ENCODE peak calls at places on chromosomes 12 and 14, in six cellular contexts. M, W, K, F, C and Z are unnamed samples.

GRCh38 chr12:92608418-92609091 is 94.2 kb upstream of the PLEKHG7 start:
- DNase-seq in M (no peak), W (no peak), K (peak; percentile 59), F (peak; percentile 76), C (no peak), Z (no peak)

GRCh38 chr14:88505621-88506020 is 49.2 kb downstream of the PTPN21 start:
- DNase-seq in M (no peak), W (no peak), K (no peak), F (no peak), C (no peak), Z (no peak)

GRCh38 chr14:96191355-96191754 is 13.3 kb upstream of the BDKRB2 start:
- DNase-seq in M (no peak), W (no peak), K (no peak), F (no peak), C (no peak), Z (no peak)

GRCh38 chr12:83514372-83514771 is 827.7 kb downstream of the TMTC2 start:
- DNase-seq in M (no peak), W (no peak), K (no peak), F (no peak), C (no peak), Z (no peak)

GRCh38 chr12:103102225-103102744 is 144.8 kb downstream of the ASCL1 start:
- DNase-seq in M (no peak), W (no peak), K (no peak), F (no peak), C (no peak), Z (no peak)

GRCh38 chr12:41663487-41664258 is 475.6 kb downstream of the PDZRN4 start:
- DNase-seq in M (no peak), W (no peak), K (no peak), F (peak; percentile 39), C (no peak), Z (no peak)

GRCh38 chr12:48966177-48966890 is 5.2 kb downstream of the WNT10B start:
- DNase-seq in M (no peak), W (no peak), K (no peak), F (no peak), C (no peak), Z (peak; percentile 1)

GRCh38 chr12:51911788-51912711 is 4.7 kb downstream of the ACVRL1 start:
- DNase-seq in M (no peak), W (no peak), K (no peak), F (no peak), C (no peak), Z (peak; percentile 78)

GRCh38 chr12:14410841-14411569 is 45.5 kb downstream of the ATF7IP start:
- DNase-seq in M (no peak), W (no peak), K (no peak), F (no peak), C (no peak), Z (no peak)

GRCh38 chr12:90909069-90909676 is 45.8 kb downstream of the CCER1 start:
- DNase-seq in M (no peak), W (peak; percentile 1), K (peak; percentile 67), F (peak; percentile 59), C (no peak), Z (no peak)

GRCh38 chr14:22319526-22320352 is 269.3 kb downstream of the DAD1 start:
- DNase-seq in M (no peak), W (no peak), K (peak; percentile 85), F (peak; percentile 73), C (no peak), Z (no peak)

GRCh38 chr12:12079291-12079690 is 8.6 kb downstream of the BCL2L14 start:
- DNase-seq in M (no peak), W (no peak), K (no peak), F (no peak), C (no peak), Z (no peak)

GRCh38 chr12:19850341-19851065 is 411.2 kb downstream of the AEBP2 start:
- DNase-seq in M (no peak), W (no peak), K (no peak), F (no peak), C (no peak), Z (no peak)

GRCh38 chr14:93395227-93395626 is 35.5 kb upstream of the UNC79 start:
- DNase-seq in M (no peak), W (no peak), K (no peak), F (no peak), C (no peak), Z (no peak)

DNA sequence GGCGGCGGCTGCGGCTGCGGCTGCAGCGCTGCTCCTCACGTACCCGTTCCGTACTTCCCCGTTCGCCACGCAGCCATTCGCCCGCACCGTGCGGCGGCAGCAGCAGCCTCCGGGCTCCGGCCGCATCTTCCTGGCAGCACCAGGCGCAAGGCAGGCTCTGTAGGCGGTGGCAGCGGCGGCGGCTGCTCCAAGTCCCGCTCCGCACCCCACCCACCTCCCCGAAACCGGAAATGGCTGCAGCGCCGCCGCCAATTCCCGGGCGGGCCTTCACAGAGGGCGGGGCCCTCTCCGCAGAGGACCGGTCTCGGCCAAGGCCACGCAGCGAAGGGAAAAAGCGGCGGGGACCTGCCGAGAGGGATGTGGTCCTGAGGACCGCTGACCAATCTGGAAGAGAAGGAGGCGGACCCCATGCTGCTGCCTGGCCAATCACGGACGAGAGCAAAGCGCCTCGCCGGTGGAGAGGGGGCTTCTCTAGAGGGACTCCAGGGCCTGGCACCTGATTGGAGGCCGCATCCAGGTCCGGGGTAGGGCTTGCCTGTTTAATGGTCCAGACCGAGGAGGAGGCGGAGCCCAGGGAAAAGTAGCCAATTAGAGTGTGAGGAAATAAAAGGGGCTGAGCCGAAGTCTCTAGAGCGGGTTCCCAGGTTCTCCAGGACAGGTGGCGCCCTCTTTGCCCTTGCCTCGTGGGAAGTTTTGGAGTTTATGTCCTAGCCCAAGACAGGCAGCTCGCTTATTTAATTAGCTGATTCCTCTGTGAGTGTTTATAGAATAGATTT is at the start of gene SPTLC2:
- DNase-seq in M (peak; percentile 98), W (peak; percentile 95), K (peak; percentile 100), F (peak; percentile 99), C (peak; percentile 98), Z (peak; percentile 84)
- TF ChIP-seq POLR2A in M (peak; percentile 95), W (no peak), K (peak; percentile 49), F (peak; percentile 92), C (peak; percentile 55), Z (peak; percentile 88)

DNA sequence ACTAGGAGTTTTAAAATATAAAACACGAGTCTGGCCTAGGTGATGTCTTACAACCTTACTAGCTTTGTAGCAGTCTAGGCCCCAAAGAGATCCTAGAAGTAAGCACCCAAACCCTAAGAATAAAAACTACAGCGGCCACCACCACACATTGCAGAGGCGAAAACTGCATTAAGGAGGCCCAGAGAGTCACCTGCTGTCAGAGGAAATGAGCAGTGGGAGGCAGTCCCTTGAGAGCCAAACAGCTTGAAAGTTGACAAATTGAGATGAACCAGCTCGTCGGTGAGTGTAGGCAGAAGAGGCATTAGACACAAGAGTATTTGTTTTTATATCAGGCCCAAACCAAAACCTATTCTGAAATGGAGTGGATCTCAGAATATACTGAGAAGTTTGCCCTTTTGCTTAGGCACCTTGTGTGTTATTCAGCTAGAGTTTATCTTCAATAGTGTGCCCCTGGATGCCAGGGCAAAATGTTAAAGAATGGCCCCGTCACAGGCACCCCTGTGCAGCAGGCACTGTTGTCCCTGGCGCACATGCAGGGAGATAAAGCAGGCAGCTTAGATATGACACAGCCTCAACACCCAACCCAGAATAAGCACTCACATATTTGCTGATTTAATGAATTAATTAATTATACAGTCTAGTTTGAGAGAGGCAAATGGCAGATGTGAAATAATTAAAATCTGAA is 56.7 kb downstream of the TTC7B start:
- DNase-seq in M (no peak), W (no peak), K (peak; percentile 35), F (no peak), C (no peak), Z (no peak)
- TF ChIP-seq POLR2A in M (no peak), W (no peak), K (no peak), F (no peak), C (no peak), Z (no peak)

DNA sequence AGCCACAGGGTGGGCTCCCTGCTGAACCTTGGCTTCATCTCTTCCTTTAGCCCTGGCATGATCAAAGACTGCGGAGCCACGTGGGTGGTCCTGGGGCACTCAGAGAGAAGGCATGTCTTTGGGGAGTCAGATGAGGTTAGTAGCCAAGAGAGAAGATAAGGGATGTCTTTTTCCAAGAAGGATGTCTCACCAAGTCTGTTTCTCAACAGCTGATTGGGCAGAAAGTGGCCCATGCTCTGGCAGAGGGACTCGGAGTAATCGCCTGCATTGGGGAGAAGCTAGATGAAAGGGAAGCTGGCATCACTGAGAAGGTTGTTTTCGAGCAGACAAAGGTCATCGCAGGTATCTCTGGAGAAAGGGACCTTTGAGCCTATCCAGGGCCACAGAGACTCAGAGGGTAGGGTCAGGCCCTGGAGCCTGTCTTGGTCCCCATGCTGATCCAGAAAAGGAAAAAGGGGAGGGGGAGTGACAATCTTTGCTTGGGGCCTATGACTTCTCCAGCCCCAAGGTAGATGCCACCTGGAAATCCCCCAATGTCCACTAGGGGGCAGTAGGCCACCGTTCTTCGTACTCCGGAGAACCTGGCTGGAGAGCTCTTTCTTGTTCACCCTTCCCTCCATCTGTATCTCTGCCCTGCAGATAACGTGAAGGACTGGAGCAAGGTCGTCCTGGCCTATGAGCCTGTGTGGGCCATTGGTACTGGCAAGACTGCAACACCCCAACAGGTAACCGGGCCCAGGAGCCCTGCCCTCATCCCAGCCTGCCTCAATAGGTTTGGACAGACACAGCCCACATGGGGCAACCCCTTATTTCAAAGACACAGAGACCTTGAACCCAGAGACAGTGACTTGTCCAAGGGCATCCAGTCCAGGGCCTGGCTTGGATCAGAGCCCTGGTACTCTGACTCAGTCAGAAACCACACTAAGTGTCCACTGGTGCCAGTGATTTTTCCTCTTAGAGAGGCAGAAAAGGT is 2.0 kb downstream of the TPI1 start:
- DNase-seq in M (no peak), W (no peak), K (peak; percentile 94), F (peak; percentile 86), C (peak; percentile 58), Z (peak; percentile 53)
- TF ChIP-seq POLR2A in M (no peak), W (peak; percentile 16), K (no peak), F (peak; percentile 18), C (no peak), Z (no peak)

GRCh38 chr14:76408877-76409276 is 32.9 kb downstream of the ESRRB start:
- DNase-seq in M (no peak), W (no peak), K (no peak), F (no peak), C (no peak), Z (no peak)

GRCh38 chr14:76419399-76419798 is 43.5 kb downstream of the ESRRB start:
- DNase-seq in M (no peak), W (no peak), K (no peak), F (no peak), C (no peak), Z (no peak)

GRCh38 chr14:76413106-76413961 is 37.4 kb downstream of the ESRRB start:
- DNase-seq in M (no peak), W (no peak), K (no peak), F (no peak), C (no peak), Z (no peak)

GRCh38 chr14:76412501-76412900 is 36.6 kb downstream of the ESRRB start:
- DNase-seq in M (no peak), W (no peak), K (no peak), F (no peak), C (no peak), Z (no peak)

DNA sequence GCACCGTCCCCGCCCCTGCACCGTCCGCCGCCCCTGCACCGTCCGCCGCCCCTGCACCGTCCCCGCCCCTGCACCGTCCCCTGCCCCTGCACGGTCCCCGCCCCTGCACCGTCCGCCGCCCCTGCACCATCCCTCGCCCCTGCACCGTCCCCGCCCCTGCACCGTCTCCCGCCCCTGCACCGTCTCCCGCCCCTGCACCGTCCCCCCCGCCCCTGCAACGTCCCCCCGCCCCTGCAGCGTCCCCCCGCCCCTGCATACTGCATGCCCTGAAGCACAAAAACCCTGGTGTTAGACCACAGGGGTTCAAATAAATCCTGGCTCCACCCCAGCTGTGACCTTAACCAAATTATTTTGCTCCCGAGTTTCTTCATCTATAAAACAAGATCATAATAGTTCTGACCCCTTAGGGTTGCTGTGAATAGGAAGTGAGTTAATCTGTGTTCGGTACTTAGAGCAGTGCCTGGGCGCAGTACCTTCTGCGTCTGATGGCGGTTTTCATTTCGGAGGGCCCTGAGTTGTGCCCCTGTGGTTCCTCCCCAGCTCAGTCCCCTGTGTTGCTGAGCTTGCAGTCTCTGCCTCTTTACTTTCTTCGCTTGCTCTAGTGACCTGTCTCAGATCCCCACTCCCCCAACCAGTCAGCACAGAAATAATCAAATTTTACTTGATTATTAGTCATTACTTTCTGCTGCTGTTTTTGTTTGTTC is 38.2 kb downstream of the ESRRB start:
- DNase-seq in M (no peak), W (no peak), K (no peak), F (no peak), C (no peak), Z (no peak)
- TF ChIP-seq POLR2A in M (no peak), W (no peak), K (no peak), F (no peak), C (no peak), Z (no peak)